ENCODE peak calls at places on chromosomes 11 and 22, in four cellular contexts. U, S, R and J are unnamed samples.

GRCh38 chr22:30140414-30140813 is 60.1 kb downstream of the HORMAD2 start:
- DNase-seq in U (no peak), S (no peak), R (no peak), J (no peak)

GRCh38 chr11:69172674-69173073 is 16.9 kb downstream of the SMIM38 start:
- DNase-seq in U (no peak), S (no peak), R (no peak), J (no peak)

GRCh38 chr11:1691878-1692707 is 4.9 kb upstream of the KRTAP5-6 start:
- DNase-seq in U (no peak), S (no peak), R (no peak), J (no peak)

GRCh38 chr22:43263645-43264514 is 76.9 kb upstream of the TTLL12 start:
- DNase-seq in U (peak; percentile 84), S (peak; percentile 6), R (no peak), J (no peak)

GRCh38 chr22:44672632-44673031 is 29.4 kb upstream of the PRR5 start:
- DNase-seq in U (no peak), S (no peak), R (no peak), J (no peak)

GRCh38 chr11:75475767-75476650 is 43.0 kb upstream of the KLHL35 start:
- DNase-seq in U (no peak), S (no peak), R (no peak), J (no peak)

GRCh38 chr22:40394607-40395006 is 24.2 kb downstream of the SGSM3 start:
- DNase-seq in U (no peak), S (no peak), R (no peak), J (no peak)

GRCh38 chr11:97140885-97141494 is 751.2 kb downstream of the JRKL start:
- DNase-seq in U (no peak), S (peak; percentile 0), R (no peak), J (no peak)

GRCh38 chr22:46009730-46010129 is 32.8 kb upstream of the WNT7B start:
- DNase-seq in U (no peak), S (no peak), R (no peak), J (no peak)

GRCh38 chr22:41091139-41092022 is 1.0 kb upstream of the EP300 start:
- DNase-seq in U (peak; percentile 97), S (peak; percentile 94), R (peak; percentile 95), J (peak; percentile 96)

GRCh38 chr22:24997023-24997422 is 44.5 kb downstream of the KIAA1671 start:
- DNase-seq in U (no peak), S (no peak), R (no peak), J (no peak)

GRCh38 chr11:12680246-12680939 is 6.2 kb downstream of the TEAD1 start:
- DNase-seq in U (no peak), S (peak; percentile 87), R (peak; percentile 77), J (peak; percentile 86)

GRCh38 chr22:32204856-32205722 is at the start of gene RFPL2:
- DNase-seq in U (no peak), S (peak; percentile 30), R (no peak), J (no peak)

GRCh38 chr11:125072210-125072960 is 9.3 kb downstream of the SLC37A2 start:
- DNase-seq in U (no peak), S (no peak), R (no peak), J (no peak)

GRCh38 chr11:60785806-60786361 is 751 bp downstream of the MS4A10 start:
- DNase-seq in U (no peak), S (peak; percentile 60), R (no peak), J (no peak)

GRCh38 chr22:24945430-24945829 is 1.1 kb downstream of the LHFPL7 start:
- DNase-seq in U (no peak), S (no peak), R (no peak), J (no peak)

GRCh38 chr11:27353593-27354358 is 9.2 kb downstream of the CCDC34 start:
- DNase-seq in U (no peak), S (peak; percentile 36), R (no peak), J (no peak)

GRCh38 chr11:34427171-34427805 is 11.4 kb upstream of the CAT start:
- DNase-seq in U (no peak), S (peak; percentile 83), R (no peak), J (no peak)

GRCh38 chr11:6572215-6572614 is 31.2 kb downstream of the RRP8 start:
- DNase-seq in U (no peak), S (peak; percentile 66), R (no peak), J (no peak)

GRCh38 chr22:43837666-43838065 is 24.6 kb downstream of the SULT4A1 start:
- DNase-seq in U (no peak), S (no peak), R (no peak), J (no peak)

GRCh38 chr11:32224580-32224979 is 133.7 kb downstream of the RCN1 start:
- DNase-seq in U (no peak), S (no peak), R (no peak), J (no peak)

GRCh38 chr11:11993814-11994213 is 14.6 kb downstream of the DKK3 start:
- DNase-seq in U (no peak), S (peak; percentile 88), R (no peak), J (no peak)

GRCh38 chr11:25970726-25971508 is 361.0 kb upstream of the ANO3 start:
- DNase-seq in U (no peak), S (no peak), R (no peak), J (no peak)

GRCh38 chr22:45671051-45671782 is 417 bp upstream of the ATXN10 start:
- DNase-seq in U (no peak), S (no peak), R (no peak), J (no peak)

GRCh38 chr11:43576834-43577521 is 103.6 kb upstream of the HSD17B12 start:
- DNase-seq in U (no peak), S (peak; percentile 34), R (no peak), J (peak; percentile 94)

GRCh38 chr22:30041881-30042280 is 38.4 kb upstream of the HORMAD2 start:
- DNase-seq in U (no peak), S (no peak), R (no peak), J (no peak)

GRCh38 chr11:791658-792534 is 2.0 kb upstream of the CEND1 start:
- DNase-seq in U (no peak), S (no peak), R (no peak), J (no peak)

GRCh38 chr11:15006139-15006759 is 34.1 kb upstream of the CALCA start:
- DNase-seq in U (no peak), S (peak; percentile 53), R (no peak), J (no peak)